ENCODE peak calls at places on chromosomes 3 and 15, in five cellular contexts. W is tibial artery, X is H9, K is Peyer's patch, O is SK-N-SH. P is an unnamed sample. For H3K4me1 and H3K9me3, the result is how much of the 10 kb centered on the place peaks cover.

GRCh38 chr3:38493019-38493418 is 3.1 kb upstream of the EXOG start:
- DNase-seq in W (no peak), K (no peak), X (no peak), O (no peak), P (no peak)

GRCh38 chr15:96087180-96087886 is 243.2 kb upstream of the NR2F2 start:
- DNase-seq in W (no peak), O (no peak), K (no peak), X (peak), P (no peak)

GRCh38 chr3:112642912-112643506 is 2.1 kb upstream of the CCDC80 start:
- DNase-seq in K (peak), O (peak), X (peak), W (peak), P (peak)

GRCh38 chr15:71730277-71731144 is 79.8 kb upstream of the NR2E3 start:
- DNase-seq in X (peak), W (no peak), K (no peak), O (peak), P (no peak)

GRCh38 chr3:122576174-122576940 is 1.1 kb upstream of the PARP15 start:
- DNase-seq in X (no peak), O (no peak), K (no peak), W (no peak), P (no peak)

GRCh38 chr3:127764301-127764700 is 58.0 kb downstream of the MGLL start:
- DNase-seq in X (no peak), K (peak), W (no peak), O (no peak), P (no peak)

GRCh38 chr15:38461089-38461833 is 7.3 kb downstream of the FAM98B start:
- DNase-seq in W (no peak), O (no peak), K (no peak), X (no peak), P (no peak)

GRCh38 chr15:70378126-70379031 is 280.7 kb upstream of the TLE3 start:
- DNase-seq in O (no peak), K (no peak), W (no peak), X (peak), P (no peak)

GRCh38 chr15:95501865-95502264 is 828.6 kb upstream of the NR2F2 start:
- DNase-seq in K (no peak), X (no peak), W (no peak), O (no peak), P (no peak)

GRCh38 chr15:91268510-91268909 is 168.5 kb downstream of the SV2B start:
- DNase-seq in W (no peak), O (peak), X (peak), K (no peak), P (no peak)

GRCh38 chr3:152349397-152349796 is 80.7 kb downstream of the MBNL1 start:
- DNase-seq in K (no peak), O (no peak), X (no peak), W (no peak), P (no peak)

GRCh38 chr3:152348436-152349177 is 79.9 kb downstream of the MBNL1 start:
- DNase-seq in K (no peak), O (no peak), X (no peak), W (no peak), P (no peak)

GRCh38 chr3:152352559-152352958 is 83.8 kb downstream of the MBNL1 start:
- DNase-seq in K (no peak), W (no peak), X (no peak), O (no peak), P (no peak)

GRCh38 chr3:152350139-152350538 is 81.4 kb downstream of the MBNL1 start:
- DNase-seq in O (no peak), X (no peak), W (no peak), K (no peak), P (no peak)

GRCh38 chr3:152350764-152351163 is 82.0 kb downstream of the MBNL1 start:
- DNase-seq in K (no peak), W (no peak), X (no peak), O (no peak), P (no peak)
- H3K4me1 ChIP-seq in K (under half), W (under half), X (under half), O (under half), P (under half)

DNA sequence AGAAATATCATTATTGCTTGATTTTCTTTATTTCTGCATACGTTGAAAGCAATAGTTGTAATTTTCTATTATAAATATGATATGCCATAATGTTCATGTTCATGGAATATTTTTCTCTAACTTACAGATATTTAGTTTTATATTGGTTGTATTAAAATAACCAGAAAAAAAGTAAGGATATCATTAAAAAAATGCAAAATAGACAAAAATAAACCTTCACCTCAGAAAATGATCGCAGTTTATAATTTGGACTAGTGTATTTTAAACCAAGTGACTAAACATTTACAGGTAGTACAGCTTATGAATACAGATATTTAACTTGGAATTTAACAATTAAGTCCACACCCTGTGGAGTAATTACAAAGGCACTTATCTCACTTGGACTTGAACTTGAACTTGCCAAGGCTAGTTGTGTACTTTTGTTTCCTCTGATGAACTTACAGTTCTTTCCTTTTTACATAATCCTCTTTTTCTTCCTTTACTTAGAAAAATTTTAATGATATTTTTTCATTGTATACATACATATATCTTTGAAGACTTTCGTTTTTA is 156.7 kb downstream of the CHL1 start:
- DNase-seq in W (no peak), O (no peak), K (no peak), X (no peak), P (no peak)
- H3K9me3 ChIP-seq in W (under half), O (under half), K (under half), X (under half), P (under half)

GRCh38 chr3:1082024-1082633 is 10.7 kb upstream of the CNTN6 start:
- DNase-seq in K (no peak), X (peak), W (peak), O (peak), P (no peak)
- TF ChIP-seq CTCF in K (peak), X (peak), W (peak), O (peak), P (peak)

GRCh38 chr3:10182950-10183349 is 18.2 kb downstream of the IRAK2 start:
- DNase-seq in K (no peak), X (no peak), W (no peak), O (no peak), P (no peak)
- H3K4me1 ChIP-seq in K (under half), X (under half), W (under half), O (under half), P (under half)

DNA sequence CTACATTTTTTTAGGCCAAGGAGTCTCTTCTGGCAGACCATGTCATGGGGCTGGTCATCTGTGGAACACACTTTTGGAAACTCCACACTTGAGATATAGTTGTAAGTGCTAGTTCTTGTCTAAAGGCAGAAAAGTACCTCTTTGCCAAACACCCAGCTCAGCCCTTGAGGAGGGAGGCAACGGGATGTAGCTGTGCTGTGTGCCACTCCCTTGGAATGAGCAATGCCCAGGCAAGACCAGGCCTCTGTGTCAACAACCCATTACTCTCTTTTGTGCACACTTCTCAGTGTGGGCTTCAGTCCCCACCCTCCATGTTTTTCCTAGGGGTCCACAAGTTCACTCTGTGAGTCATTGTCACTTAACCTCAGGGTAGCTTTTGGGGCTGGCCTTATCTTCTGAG is 528.3 kb upstream of the CFAP20DC start:
- DNase-seq in X (no peak), K (no peak), O (no peak), W (no peak), P (no peak)
- H3K9me3 ChIP-seq in X (under half), K (under half), O (under half), W (under half), P (under half)

GRCh38 chr3:37026851-37027250 is 33.5 kb downstream of the MLH1 start:
- DNase-seq in K (no peak), O (no peak), X (no peak), W (no peak), P (no peak)

GRCh38 chr3:37024820-37025405 is 31.6 kb downstream of the MLH1 start:
- DNase-seq in W (no peak), X (no peak), O (no peak), K (no peak), P (no peak)

GRCh38 chr3:37025562-37026335 is 32.4 kb downstream of the MLH1 start:
- DNase-seq in X (no peak), O (no peak), K (no peak), W (no peak), P (no peak)

GRCh38 chr3:37028329-37028728 is 35.0 kb downstream of the MLH1 start:
- DNase-seq in X (no peak), K (no peak), W (no peak), O (peak), P (no peak)

DNA sequence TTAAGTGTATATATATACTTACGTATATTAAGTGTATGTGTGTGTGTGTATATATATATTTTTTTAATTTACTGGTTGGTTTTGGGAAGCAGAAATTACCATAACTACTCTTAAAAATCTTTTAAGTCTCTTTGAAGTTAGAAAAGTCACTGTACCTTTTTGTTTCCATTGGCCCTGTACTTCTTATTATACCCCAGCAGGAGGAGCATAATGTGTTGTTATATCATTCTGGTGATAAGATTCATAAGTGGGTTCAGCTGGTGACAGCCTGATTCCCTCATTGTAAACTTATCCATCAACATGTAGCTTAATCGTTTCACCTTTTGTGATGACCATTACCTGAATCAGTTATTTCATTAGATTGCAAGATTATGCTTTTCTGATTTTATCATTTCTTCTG is 30.8 kb downstream of the MLH1 start:
- DNase-seq in O (peak), K (no peak), W (no peak), X (no peak), P (no peak)
- TF ChIP-seq CTCF in O (peak), K (peak), W (peak), X (peak), P (peak)